ENCODE peak calls at places on chromosomes 3 and 15, in seven cellular contexts. E is suprapubic skin, N is ascending aorta, A is NT2/D1, L is stomach, W is endodermal cell, S is GM23248. U is an unnamed sample.
A peak's percentile ranks its signal among the peaks of the same experiment; 100 is the strongest.

GRCh38 chr3:76586471-76586870 is 453.4 kb upstream of the ROBO2 start:
- DNase-seq in E (no peak), N (no peak), A (no peak), L (no peak), W (no peak), S (peak; percentile 14), U (no peak)

GRCh38 chr3:147680820-147681488 is 271.8 kb downstream of the ZIC1 start:
- DNase-seq in E (no peak), N (no peak), A (no peak), L (no peak), W (no peak), S (no peak), U (no peak)

GRCh38 chr3:180854887-180855286 is 57.6 kb upstream of the FXR1 start:
- DNase-seq in E (no peak), N (no peak), A (no peak), L (no peak), W (peak; percentile 55), S (no peak), U (no peak)

GRCh38 chr3:115922681-115923347 is 299.5 kb downstream of the GAP43 start:
- DNase-seq in E (no peak), N (no peak), A (peak; percentile 13), L (no peak), W (peak; percentile 84), S (peak; percentile 56), U (no peak)

GRCh38 chr15:67144609-67145306 is 79.4 kb downstream of the SMAD3 start:
- DNase-seq in E (no peak), N (no peak), A (peak; percentile 62), L (no peak), W (no peak), S (peak; percentile 94), U (no peak)

GRCh38 chr3:181868576-181868975 is 156.9 kb downstream of the SOX2 start:
- DNase-seq in E (no peak), N (no peak), A (no peak), L (no peak), W (peak; percentile 57), S (no peak), U (no peak)

GRCh38 chr15:27783668-27784067 is 315.4 kb downstream of the OCA2 start:
- DNase-seq in E (no peak), N (no peak), A (no peak), L (no peak), W (no peak), S (no peak), U (no peak)

GRCh38 chr3:183266454-183266853 is 13.4 kb downstream of the B3GNT5 start:
- DNase-seq in E (no peak), N (no peak), A (no peak), L (no peak), W (no peak), S (no peak), U (no peak)

GRCh38 chr15:37981781-37982180 is 47.3 kb downstream of the TMCO5A start:
- DNase-seq in E (no peak), N (no peak), A (no peak), L (no peak), W (no peak), S (peak; percentile 64), U (no peak)

GRCh38 chr3:168096210-168096795 is 579 bp upstream of the GOLIM4 start:
- DNase-seq in E (peak; percentile 68), N (peak; percentile 14), A (peak; percentile 48), L (peak; percentile 55), W (no peak), S (peak; percentile 96), U (no peak)

GRCh38 chr15:48059786-48060185 is 61.0 kb upstream of the SLC24A5 start:
- DNase-seq in E (no peak), N (no peak), A (no peak), L (peak; percentile 68), W (no peak), S (peak; percentile 3), U (no peak)

GRCh38 chr3:99023590-99024192 is 122.2 kb upstream of the DCBLD2 start:
- DNase-seq in E (no peak), N (no peak), A (no peak), L (no peak), W (no peak), S (peak; percentile 75), U (no peak)

GRCh38 chr15:71250936-71251468 is 135.7 kb downstream of the THSD4 start:
- DNase-seq in E (no peak), N (no peak), A (no peak), L (no peak), W (no peak), S (no peak), U (no peak)

GRCh38 chr3:126208618-126209256 is 28.4 kb upstream of the ALDH1L1 start:
- DNase-seq in E (peak; percentile 81), N (peak; percentile 82), A (no peak), L (peak; percentile 84), W (no peak), S (peak; percentile 70), U (peak; percentile 82)

GRCh38 chr15:76151599-76151974 is 91.8 kb downstream of the TMEM266 start:
- DNase-seq in E (no peak), N (no peak), A (no peak), L (no peak), W (peak; percentile 81), S (no peak), U (no peak)

GRCh38 chr15:64755427-64755823 is 20.0 kb downstream of the RBPMS2 start:
- DNase-seq in E (no peak), N (no peak), A (no peak), L (no peak), W (no peak), S (no peak), U (no peak)

GRCh38 chr3:100590114-100590839 is 19.1 kb upstream of the ADGRG7 start:
- DNase-seq in E (peak; percentile 67), N (no peak), A (peak; percentile 54), L (peak; percentile 61), W (peak; percentile 81), S (peak; percentile 77), U (peak; percentile 49)

GRCh38 chr15:50209804-50210203 is 27.8 kb downstream of the SLC27A2 start:
- DNase-seq in E (no peak), N (no peak), A (no peak), L (no peak), W (no peak), S (no peak), U (no peak)

GRCh38 chr3:195823998-195824397 is 12.3 kb upstream of the MUC4 start:
- DNase-seq in E (no peak), N (no peak), A (no peak), L (peak; percentile 63), W (no peak), S (peak; percentile 42), U (peak; percentile 73)

GRCh38 chr3:108183178-108183577 is 39.0 kb downstream of the IFT57 start:
- DNase-seq in E (no peak), N (no peak), A (no peak), L (no peak), W (no peak), S (no peak), U (no peak)

DNA sequence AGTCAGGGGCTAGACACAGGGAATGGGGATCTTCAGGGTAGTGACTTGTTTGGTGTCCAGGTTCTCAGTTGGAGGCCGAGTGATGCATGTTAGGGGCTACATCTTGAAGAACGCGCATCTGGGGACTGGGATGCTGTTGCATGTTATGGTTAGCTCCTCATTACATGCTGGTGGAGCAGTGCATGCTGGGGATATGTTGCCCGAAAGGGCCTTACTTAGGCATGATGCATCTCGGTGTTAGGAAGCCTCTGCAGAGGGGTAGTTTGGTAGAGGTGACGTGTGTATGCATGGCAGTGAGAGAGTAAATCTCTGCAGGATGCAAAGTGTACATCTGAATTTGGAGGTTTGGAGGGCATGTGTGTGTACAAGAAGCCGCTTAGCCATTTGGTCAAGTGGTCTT is 2.4 kb downstream of the EIF4G1 start:
- DNase-seq in E (no peak), N (no peak), A (no peak), L (no peak), W (no peak), S (peak; percentile 61), U (no peak)
- H3K4me3 ChIP-seq in E (peak overlapping the region; percentile 78), N (peak overlapping the region; percentile 76), A (peak overlapping the region; percentile 2), L (peak overlapping the region; percentile 79), W (peak overlapping the region; percentile 95), S (peak overlapping the region; percentile 91), U (no peak overlapping the region)

DNA sequence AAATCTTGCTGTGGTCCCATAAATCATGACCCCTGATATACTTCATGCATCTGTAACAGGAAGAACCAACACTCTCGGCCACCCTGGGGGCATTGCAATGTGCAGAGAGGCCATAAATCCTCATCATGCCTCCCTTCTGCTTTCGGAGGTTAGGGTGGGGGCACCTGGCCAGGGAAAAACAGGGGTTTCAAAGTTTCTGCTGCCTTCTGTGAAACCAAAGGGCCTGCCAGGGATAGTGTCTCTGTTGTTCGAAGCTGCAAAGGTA is 193.5 kb downstream of the TLE3 start:
- DNase-seq in E (no peak), N (no peak), A (no peak), L (no peak), W (no peak), S (no peak), U (no peak)
- H3K4me1 ChIP-seq in E (no peaks in the 10 kb centered on the region), N (no peaks in the 10 kb centered on the region), A (peaks cover 2% of the 10 kb centered on the region), L (no peaks in the 10 kb centered on the region), W (no peaks in the 10 kb centered on the region), S (peaks cover 10% of the 10 kb centered on the region), U (no peaks in the 10 kb centered on the region)

DNA sequence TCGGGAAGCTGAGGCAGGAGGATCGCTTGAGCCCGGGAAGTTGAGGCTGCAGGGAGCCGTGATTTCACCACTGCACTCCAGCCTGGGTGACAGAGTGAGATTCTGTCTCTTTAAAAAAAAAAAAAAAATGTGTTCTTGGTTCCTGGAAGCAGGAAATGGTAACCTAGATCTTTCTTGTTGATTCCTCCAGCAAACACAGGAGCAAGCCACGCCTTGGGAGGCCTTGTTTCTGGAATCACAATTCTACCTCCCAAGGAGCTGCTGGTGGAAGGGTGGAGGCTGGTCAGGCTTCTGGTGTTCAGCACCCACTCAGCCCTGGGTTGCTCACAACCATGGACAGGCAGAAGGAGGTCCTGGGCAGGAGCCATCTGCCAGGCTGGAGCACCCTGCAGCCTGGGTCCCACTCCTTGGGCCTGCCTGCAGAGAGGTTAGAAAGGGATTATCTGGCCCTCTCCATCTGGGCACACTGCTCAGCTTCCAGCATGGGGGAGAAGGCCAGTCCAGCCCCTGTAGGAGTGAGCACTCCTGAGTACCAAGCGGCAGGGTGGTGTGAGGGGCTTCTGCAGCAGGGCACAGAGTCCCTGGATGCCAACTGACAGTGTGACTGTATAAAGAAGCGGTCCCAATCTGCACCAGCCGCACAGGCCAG is 65.6 kb downstream of the ABTB1 start:
- DNase-seq in E (no peak), N (no peak), A (no peak), L (peak; percentile 74), W (no peak), S (peak; percentile 51), U (peak; percentile 52)
- H3K4me3 ChIP-seq in E (no peak overlapping the region), N (no peak overlapping the region), A (no peak overlapping the region), L (no peak overlapping the region), W (no peak overlapping the region), S (no peak overlapping the region), U (no peak overlapping the region)

DNA sequence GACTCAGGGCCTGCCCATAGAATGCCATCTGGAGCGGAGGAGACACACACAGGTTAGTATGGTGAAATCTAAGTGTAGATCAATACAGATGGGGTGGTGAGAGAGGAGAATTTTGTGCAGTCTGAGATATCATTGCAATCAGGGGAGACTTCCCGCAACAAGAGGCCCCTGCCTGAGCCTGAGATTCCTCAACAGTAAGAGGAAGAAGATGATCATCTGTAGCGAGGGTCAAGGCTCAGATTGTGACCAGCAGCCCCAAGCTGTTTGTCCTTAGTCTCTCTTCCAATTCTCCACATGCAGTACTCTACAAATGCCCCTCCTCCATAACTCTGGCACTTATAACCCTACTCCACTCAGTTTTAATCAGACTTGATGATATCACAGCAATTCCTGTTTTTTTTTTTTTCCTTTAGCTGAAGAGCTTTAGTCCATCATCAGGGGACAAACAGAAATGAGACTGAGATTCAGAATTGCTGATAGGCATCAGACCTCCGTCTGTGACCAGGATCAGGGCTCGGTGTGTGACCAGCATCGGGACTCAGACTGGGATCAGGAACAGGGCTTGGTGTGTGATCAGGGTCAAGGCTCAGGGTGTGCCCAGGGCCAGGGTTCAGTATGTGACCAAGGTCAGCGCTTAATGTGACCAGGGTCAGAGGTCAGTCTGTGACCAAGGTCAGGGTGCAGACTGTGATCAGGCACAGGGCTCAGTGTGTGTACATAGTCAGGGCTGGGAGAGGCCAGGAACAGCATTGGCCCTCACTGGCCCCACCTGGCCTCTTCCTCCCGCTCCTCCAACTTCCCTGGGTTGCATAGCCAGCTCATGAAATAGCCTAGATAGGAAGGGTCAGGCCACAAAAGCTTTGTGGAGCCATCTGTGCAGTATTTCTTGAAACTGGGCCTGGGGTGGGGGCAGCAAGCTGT is 14.1 kb downstream of the LOXL1 start:
- DNase-seq in E (peak; percentile 20), N (no peak), A (no peak), L (no peak), W (no peak), S (peak; percentile 73), U (no peak)
- H3K4me1 ChIP-seq in E (peaks cover 35% of the 10 kb centered on the region), N (peaks cover 42% of the 10 kb centered on the region), A (peaks cover 16% of the 10 kb centered on the region), L (peaks cover 26% of the 10 kb centered on the region), W (peaks cover 8% of the 10 kb centered on the region), S (peaks cover 48% of the 10 kb centered on the region), U (no peaks in the 10 kb centered on the region)